ENCODE peak calls at places on chromosomes 7 and 10, in four cellular contexts. W is H1, O is WTC11, Y is HEK293T. A is an unnamed sample.

GRCh38 chr10:15141136-15142067 is 27.1 kb downstream of the NMT2 start:
- DNase-seq in W (no peak), O (no peak), Y (no peak), A (no peak)

GRCh38 chr7:106623846-106624245 is 37.1 kb downstream of the CCDC71L start:
- DNase-seq in W (no peak), O (no peak), Y (no peak), A (no peak)

GRCh38 chr10:58384095-58384494 is 1.1 kb upstream of the TFAM start:
- DNase-seq in W (no peak), O (no peak), Y (no peak), A (no peak)

GRCh38 chr10:97573021-97573420 is 442 bp downstream of the ANKRD2 start:
- DNase-seq in W (no peak), O (no peak), Y (no peak), A (no peak)

GRCh38 chr7:141884544-141885227 is 31.5 kb upstream of the OR9A4 start:
- DNase-seq in W (no peak), O (no peak), Y (no peak), A (no peak)

GRCh38 chr10:96208271-96208670 is 63.1 kb downstream of the BLNK start:
- DNase-seq in W (no peak), O (no peak), Y (no peak), A (no peak)

GRCh38 chr10:124359336-124359832 is 59.3 kb downstream of the OAT start:
- DNase-seq in W (no peak), O (no peak), Y (no peak), A (no peak)

GRCh38 chr10:6958254-6958653 is 378.2 kb upstream of the PRKCQ start:
- DNase-seq in W (no peak), O (no peak), Y (no peak), A (no peak)

GRCh38 chr7:121575194-121575766 is 179.2 kb upstream of the FAM3C start:
- DNase-seq in W (no peak), O (no peak), Y (no peak), A (no peak)

GRCh38 chr10:103500481-103500880 is 7.0 kb downstream of the NEURL1 start:
- DNase-seq in W (no peak), O (no peak), Y (no peak), A (no peak)

GRCh38 chr7:13050703-13051102 is 363.3 kb downstream of the ARL4A start:
- DNase-seq in W (no peak), O (no peak), Y (no peak), A (no peak)

GRCh38 chr10:85402541-85402940 is 964.1 kb downstream of the GRID1 start:
- DNase-seq in W (no peak), O (no peak), Y (no peak), A (no peak)

GRCh38 chr7:2523941-2524807 is 4.6 kb downstream of the LFNG start:
- DNase-seq in W (peak), O (peak), Y (no peak), A (peak)

GRCh38 chr10:71397340-71398212 is 856 bp downstream of the CDH23 start:
- DNase-seq in W (peak), O (peak), Y (peak), A (no peak)

GRCh38 chr10:105542401-105542800 is 901.3 kb downstream of the SORCS3 start:
- DNase-seq in W (no peak), O (no peak), Y (no peak), A (no peak)

GRCh38 chr7:28631995-28632394 is 219.7 kb downstream of the CREB5 start:
- DNase-seq in W (no peak), O (no peak), Y (no peak), A (no peak)

GRCh38 chr7:16170671-16171070 is 250.7 kb downstream of the CRPPA start:
- DNase-seq in W (no peak), O (no peak), Y (no peak), A (no peak)

GRCh38 chr7:40656349-40656748 is 521.5 kb downstream of the SUGCT start:
- DNase-seq in W (no peak), O (no peak), Y (no peak), A (no peak)

GRCh38 chr7:81308643-81309354 is 389.9 kb upstream of the SEMA3C start:
- DNase-seq in W (no peak), O (no peak), Y (no peak), A (no peak)

GRCh38 chr7:47576031-47576908 is 5.6 kb downstream of the TNS3 start:
- DNase-seq in W (no peak), O (no peak), Y (no peak), A (peak)

GRCh38 chr7:47763063-47763974 is 181.4 kb upstream of the TNS3 start:
- DNase-seq in W (no peak), O (no peak), Y (no peak), A (no peak)

GRCh38 chr10:79129361-79129997 is 60.7 kb downstream of the ZMIZ1 start:
- DNase-seq in W (peak), O (peak), Y (peak), A (no peak)
- TF ChIP-seq SP1 in W (peak), O (peak), Y (no peak), A (no peak)

DNA sequence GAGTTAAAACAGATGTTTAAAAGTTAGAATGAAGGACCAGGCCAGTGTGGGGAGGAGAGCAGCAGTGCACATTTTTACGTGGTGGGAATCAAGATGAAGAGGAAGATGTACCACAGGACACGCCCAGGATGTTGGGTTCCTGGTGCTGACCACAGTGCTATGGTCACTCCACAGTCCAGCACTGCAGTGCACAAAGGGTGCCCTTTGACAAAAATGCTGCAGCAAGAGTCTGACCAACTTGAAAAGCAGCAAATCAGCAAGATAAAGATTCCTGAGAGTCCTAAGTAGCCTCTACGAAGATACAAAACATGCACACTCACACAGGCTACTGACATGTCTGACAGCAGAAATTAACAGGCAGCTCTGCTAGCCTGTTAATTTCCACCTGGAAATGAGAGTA is 107.1 kb downstream of the PIP4K2A start:
- DNase-seq in W (no peak), O (no peak), Y (no peak), A (no peak)
- TF ChIP-seq SP1 in W (no peak), O (no peak), Y (no peak), A (no peak)

GRCh38 chr10:22625511-22626288 is 88.7 kb downstream of the PIP4K2A start:
- DNase-seq in W (no peak), O (no peak), Y (no peak), A (no peak)

GRCh38 chr10:22622242-22622806 is 92.1 kb downstream of the PIP4K2A start:
- DNase-seq in W (no peak), O (no peak), Y (no peak), A (no peak)

GRCh38 chr10:22623624-22624263 is 90.6 kb downstream of the PIP4K2A start:
- DNase-seq in W (no peak), O (no peak), Y (no peak), A (no peak)

GRCh38 chr10:22626784-22627183 is 87.6 kb downstream of the PIP4K2A start:
- DNase-seq in W (no peak), O (no peak), Y (no peak), A (no peak)

DNA sequence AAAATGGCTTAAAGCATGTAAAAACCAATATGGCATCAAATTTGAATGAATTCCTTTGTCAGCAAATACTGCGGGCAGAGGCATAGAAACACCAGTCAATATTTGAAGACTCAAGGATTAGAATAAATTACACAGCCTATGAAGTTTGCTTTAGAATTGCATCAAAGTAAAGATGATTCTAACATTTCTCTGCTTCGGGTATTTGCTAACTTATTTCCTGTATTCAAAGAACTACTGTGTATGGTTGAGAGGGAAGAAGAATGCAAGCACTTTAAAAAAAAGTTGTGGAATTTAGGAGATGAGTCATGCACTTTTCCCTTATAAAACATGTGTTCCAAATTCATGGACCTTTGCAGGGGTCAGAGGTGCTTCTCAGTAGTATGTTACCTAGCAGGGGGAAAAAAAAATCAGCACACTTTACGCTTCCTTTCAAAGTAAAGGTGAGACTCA is 90.1 kb downstream of the PIP4K2A start:
- DNase-seq in W (no peak), O (no peak), Y (no peak), A (no peak)
- TF ChIP-seq SP1 in W (no peak), O (no peak), Y (no peak), A (peak)

GRCh38 chr7:27190284-27190748 is 5.3 kb upstream of the HOXA11 start:
- DNase-seq in W (peak), O (no peak), Y (no peak), A (no peak)

GRCh38 chr7:27189560-27190283 is 4.7 kb upstream of the HOXA11 start:
- DNase-seq in W (peak), O (no peak), Y (no peak), A (no peak)

GRCh38 chr7:27192546-27193334 is 7.2 kb downstream of the HOXA13 start:
- DNase-seq in W (peak), O (no peak), Y (no peak), A (no peak)

GRCh38 chr7:27191716-27192545 is 6.9 kb upstream of the HOXA11 start:
- DNase-seq in W (peak), O (peak), Y (no peak), A (no peak)

DNA sequence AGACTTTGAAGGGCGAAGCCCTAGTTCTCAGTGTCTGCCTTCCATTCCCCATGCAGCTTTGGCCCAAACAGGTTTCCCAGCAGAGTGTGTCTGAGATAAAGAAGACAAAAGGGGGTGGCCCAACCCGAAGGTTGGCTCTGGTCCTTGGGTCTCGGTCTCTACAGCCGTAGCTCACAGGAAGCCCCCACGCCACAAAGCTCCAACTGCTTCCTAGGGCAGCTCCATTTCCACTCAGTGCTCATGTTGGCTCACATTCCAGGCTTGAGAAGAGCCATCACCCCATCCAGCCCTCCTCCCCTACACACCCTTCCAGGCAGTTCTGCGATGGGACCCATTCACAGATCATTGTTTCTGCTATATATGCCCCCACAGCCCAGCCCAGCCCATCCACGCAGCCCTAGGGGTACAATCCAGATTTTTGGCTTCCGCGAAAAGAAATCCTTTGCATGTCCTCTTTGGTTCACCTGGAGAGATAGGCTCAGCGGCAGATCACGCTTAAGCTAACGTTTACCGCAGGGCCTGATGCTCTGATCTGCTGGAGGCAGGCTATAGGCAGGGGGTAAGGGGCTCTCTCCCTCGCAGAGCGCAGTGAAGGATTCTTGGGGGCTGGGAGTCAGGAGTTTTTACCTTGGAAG is 6.2 kb upstream of the HOXA11 start:
- DNase-seq in W (no peak), O (no peak), Y (no peak), A (no peak)
- TF ChIP-seq SP1 in W (no peak), O (no peak), Y (no peak), A (no peak)